ENCODE peak calls at places on chromosomes 2 and 18, in eight cellular contexts. One of them, this sample, is unnamed.

GRCh38 chr2:46179037-46179621 is 118.1 kb upstream of the EPAS1 start:
- DNase-seq in omental fat pad: no peak
- DNase-seq in esophagus squamous epithelium: no peak
- DNase-seq in stomach: peak; percentile 33
- DNase-seq in A549: peak; percentile 26
- DNase-seq in fibroblast of pulmonary artery: peak; percentile 99
- DNase-seq in suprapubic skin: no peak
- DNase-seq in ovary: peak; percentile 79
- DNase-seq in this sample: peak; percentile 36

GRCh38 chr2:172928754-172929153 is 146.9 kb upstream of the MAP3K20 start:
- DNase-seq in omental fat pad: no peak
- DNase-seq in suprapubic skin: no peak
- DNase-seq in ovary: peak; percentile 27
- DNase-seq in fibroblast of pulmonary artery: peak; percentile 87
- DNase-seq in stomach: no peak
- DNase-seq in esophagus squamous epithelium: no peak
- DNase-seq in A549: no peak
- DNase-seq in this sample: no peak

GRCh38 chr2:72788756-72789155 is 37.1 kb downstream of the EXOC6B start:
- DNase-seq in stomach: no peak
- DNase-seq in ovary: no peak
- DNase-seq in esophagus squamous epithelium: no peak
- DNase-seq in fibroblast of pulmonary artery: peak; percentile 65
- DNase-seq in omental fat pad: no peak
- DNase-seq in A549: peak; percentile 17
- DNase-seq in suprapubic skin: no peak
- DNase-seq in this sample: no peak

GRCh38 chr2:109171444-109172334 is 42.7 kb downstream of the SH3RF3 start:
- DNase-seq in omental fat pad: no peak
- DNase-seq in A549: peak; percentile 16
- DNase-seq in ovary: peak; percentile 71
- DNase-seq in esophagus squamous epithelium: no peak
- DNase-seq in stomach: peak; percentile 36
- DNase-seq in suprapubic skin: peak; percentile 86
- DNase-seq in fibroblast of pulmonary artery: peak; percentile 92
- DNase-seq in this sample: no peak

GRCh38 chr2:233084488-233084887 is 24.3 kb downstream of the INPP5D start:
- DNase-seq in ovary: peak; percentile 28
- DNase-seq in omental fat pad: no peak
- DNase-seq in esophagus squamous epithelium: no peak
- DNase-seq in stomach: peak; percentile 56
- DNase-seq in fibroblast of pulmonary artery: peak; percentile 44
- DNase-seq in suprapubic skin: peak; percentile 78
- DNase-seq in A549: no peak
- DNase-seq in this sample: no peak

GRCh38 chr2:204104821-204105220 is 168.3 kb downstream of the ICOS start:
- DNase-seq in omental fat pad: no peak
- DNase-seq in fibroblast of pulmonary artery: no peak
- DNase-seq in stomach: no peak
- DNase-seq in A549: no peak
- DNase-seq in ovary: no peak
- DNase-seq in suprapubic skin: no peak
- DNase-seq in esophagus squamous epithelium: no peak
- DNase-seq in this sample: no peak

GRCh38 chr2:26598336-26599006 is 42.7 kb downstream of the CIB4 start:
- DNase-seq in suprapubic skin: no peak
- DNase-seq in A549: no peak
- DNase-seq in omental fat pad: no peak
- DNase-seq in ovary: no peak
- DNase-seq in esophagus squamous epithelium: no peak
- DNase-seq in fibroblast of pulmonary artery: no peak
- DNase-seq in stomach: peak; percentile 17
- DNase-seq in this sample: no peak

GRCh38 chr2:104656496-104657310 is 197.2 kb upstream of the POU3F3 start:
- DNase-seq in fibroblast of pulmonary artery: no peak
- DNase-seq in stomach: no peak
- DNase-seq in A549: no peak
- DNase-seq in suprapubic skin: no peak
- DNase-seq in omental fat pad: no peak
- DNase-seq in ovary: no peak
- DNase-seq in esophagus squamous epithelium: no peak
- DNase-seq in this sample: no peak

GRCh38 chr2:74009577-74009976 is 24.9 kb downstream of the TET3 start:
- DNase-seq in omental fat pad: no peak
- DNase-seq in suprapubic skin: no peak
- DNase-seq in ovary: no peak
- DNase-seq in fibroblast of pulmonary artery: no peak
- DNase-seq in esophagus squamous epithelium: no peak
- DNase-seq in A549: no peak
- DNase-seq in stomach: no peak
- DNase-seq in this sample: no peak

GRCh38 chr2:66854304-66854703 is 419.4 kb downstream of the MEIS1 start:
- DNase-seq in A549: no peak
- DNase-seq in ovary: no peak
- DNase-seq in fibroblast of pulmonary artery: no peak
- DNase-seq in esophagus squamous epithelium: no peak
- DNase-seq in stomach: no peak
- DNase-seq in suprapubic skin: no peak
- DNase-seq in omental fat pad: no peak
- DNase-seq in this sample: no peak

GRCh38 chr18:56995579-56996194 is 151.2 kb upstream of the BOD1L2 start:
- DNase-seq in A549: no peak
- DNase-seq in suprapubic skin: no peak
- DNase-seq in esophagus squamous epithelium: no peak
- DNase-seq in fibroblast of pulmonary artery: no peak
- DNase-seq in ovary: no peak
- DNase-seq in stomach: no peak
- DNase-seq in omental fat pad: no peak
- DNase-seq in this sample: no peak

GRCh38 chr2:70988151-70988550 is 6.5 kb downstream of the TEX261 start:
- DNase-seq in suprapubic skin: peak; percentile 52
- DNase-seq in stomach: no peak
- DNase-seq in ovary: no peak
- DNase-seq in A549: no peak
- DNase-seq in omental fat pad: no peak
- DNase-seq in fibroblast of pulmonary artery: no peak
- DNase-seq in esophagus squamous epithelium: no peak
- DNase-seq in this sample: no peak

GRCh38 chr18:47418746-47419145 is 167.3 kb upstream of the SKOR2 start:
- DNase-seq in omental fat pad: no peak
- DNase-seq in suprapubic skin: no peak
- DNase-seq in ovary: no peak
- DNase-seq in fibroblast of pulmonary artery: no peak
- DNase-seq in esophagus squamous epithelium: no peak
- DNase-seq in stomach: no peak
- DNase-seq in A549: no peak
- DNase-seq in this sample: no peak

GRCh38 chr2:18883626-18884456 is 294.5 kb upstream of the NT5C1B start:
- DNase-seq in A549: peak; percentile 46
- DNase-seq in omental fat pad: no peak
- DNase-seq in esophagus squamous epithelium: no peak
- DNase-seq in ovary: no peak
- DNase-seq in fibroblast of pulmonary artery: peak; percentile 62
- DNase-seq in suprapubic skin: no peak
- DNase-seq in stomach: no peak
- DNase-seq in this sample: no peak

GRCh38 chr2:205188516-205189138 is 493.7 kb upstream of the NRP2 start:
- DNase-seq in ovary: peak; percentile 87
- DNase-seq in stomach: no peak
- DNase-seq in A549: peak; percentile 16
- DNase-seq in omental fat pad: no peak
- DNase-seq in esophagus squamous epithelium: no peak
- DNase-seq in fibroblast of pulmonary artery: peak; percentile 96
- DNase-seq in suprapubic skin: peak; percentile 73
- DNase-seq in this sample: no peak

GRCh38 chr18:57970356-57971095 is 73.5 kb upstream of the NEDD4L start:
- DNase-seq in stomach: no peak
- DNase-seq in omental fat pad: no peak
- DNase-seq in ovary: no peak
- DNase-seq in fibroblast of pulmonary artery: no peak
- DNase-seq in esophagus squamous epithelium: no peak
- DNase-seq in suprapubic skin: no peak
- DNase-seq in A549: peak; percentile 27
- DNase-seq in this sample: no peak

GRCh38 chr18:11224166-11224565 is 74.8 kb upstream of the PIEZO2 start:
- DNase-seq in A549: no peak
- DNase-seq in omental fat pad: no peak
- DNase-seq in esophagus squamous epithelium: no peak
- DNase-seq in fibroblast of pulmonary artery: no peak
- DNase-seq in stomach: no peak
- DNase-seq in ovary: no peak
- DNase-seq in suprapubic skin: no peak
- DNase-seq in this sample: no peak

GRCh38 chr2:169158874-169159273 is 89.5 kb downstream of the DHRS9 start:
- DNase-seq in A549: no peak
- DNase-seq in ovary: no peak
- DNase-seq in fibroblast of pulmonary artery: no peak
- DNase-seq in stomach: no peak
- DNase-seq in suprapubic skin: no peak
- DNase-seq in esophagus squamous epithelium: no peak
- DNase-seq in omental fat pad: no peak
- DNase-seq in this sample: no peak

GRCh38 chr2:88691339-88692183 is at the start of gene RPIA:
- DNase-seq in ovary: peak; percentile 99
- DNase-seq in esophagus squamous epithelium: peak; percentile 89
- DNase-seq in suprapubic skin: peak; percentile 99
- DNase-seq in omental fat pad: peak; percentile 94
- DNase-seq in stomach: peak; percentile 99
- DNase-seq in fibroblast of pulmonary artery: peak; percentile 99
- DNase-seq in A549: peak; percentile 99
- DNase-seq in this sample: peak; percentile 96
- TF ChIP-seq CTCF in ovary: peak; percentile 74
- TF ChIP-seq CTCF in esophagus squamous epithelium: peak; percentile 27
- TF ChIP-seq CTCF in suprapubic skin: peak; percentile 11
- TF ChIP-seq CTCF in omental fat pad: no peak
- TF ChIP-seq CTCF in stomach: peak; percentile 63
- TF ChIP-seq CTCF in fibroblast of pulmonary artery: peak; percentile 37
- TF ChIP-seq CTCF in A549: peak; percentile 61
- TF ChIP-seq CTCF in this sample: peak; percentile 60

GRCh38 chr2:190338453-190338852 is 4.9 kb upstream of the INPP1 start:
- DNase-seq in ovary: no peak
- DNase-seq in stomach: no peak
- DNase-seq in fibroblast of pulmonary artery: no peak
- DNase-seq in suprapubic skin: no peak
- DNase-seq in esophagus squamous epithelium: no peak
- DNase-seq in A549: no peak
- DNase-seq in omental fat pad: no peak
- DNase-seq in this sample: no peak
- TF ChIP-seq CTCF in ovary: no peak
- TF ChIP-seq CTCF in stomach: no peak
- TF ChIP-seq CTCF in fibroblast of pulmonary artery: no peak
- TF ChIP-seq CTCF in suprapubic skin: no peak
- TF ChIP-seq CTCF in esophagus squamous epithelium: no peak
- TF ChIP-seq CTCF in A549: peak; percentile 23
- TF ChIP-seq CTCF in omental fat pad: no peak
- TF ChIP-seq CTCF in this sample: peak; percentile 20

GRCh38 chr2:223697316-223697875 is 95.2 kb upstream of the SCG2 start:
- DNase-seq in fibroblast of pulmonary artery: no peak
- DNase-seq in A549: no peak
- DNase-seq in ovary: no peak
- DNase-seq in omental fat pad: no peak
- DNase-seq in esophagus squamous epithelium: no peak
- DNase-seq in stomach: no peak
- DNase-seq in suprapubic skin: no peak
- DNase-seq in this sample: no peak

GRCh38 chr2:223696719-223697118 is 94.6 kb upstream of the SCG2 start:
- DNase-seq in ovary: no peak
- DNase-seq in stomach: no peak
- DNase-seq in omental fat pad: no peak
- DNase-seq in A549: peak; percentile 79
- DNase-seq in fibroblast of pulmonary artery: peak; percentile 24
- DNase-seq in esophagus squamous epithelium: no peak
- DNase-seq in suprapubic skin: no peak
- DNase-seq in this sample: no peak

GRCh38 chr2:223688094-223688835 is 86.1 kb upstream of the SCG2 start:
- DNase-seq in ovary: no peak
- DNase-seq in omental fat pad: no peak
- DNase-seq in A549: no peak
- DNase-seq in fibroblast of pulmonary artery: no peak
- DNase-seq in esophagus squamous epithelium: no peak
- DNase-seq in stomach: no peak
- DNase-seq in suprapubic skin: no peak
- DNase-seq in this sample: no peak

GRCh38 chr2:223697921-223698645 is 95.9 kb upstream of the SCG2 start:
- DNase-seq in A549: peak; percentile 42
- DNase-seq in stomach: no peak
- DNase-seq in ovary: no peak
- DNase-seq in omental fat pad: no peak
- DNase-seq in fibroblast of pulmonary artery: no peak
- DNase-seq in esophagus squamous epithelium: no peak
- DNase-seq in suprapubic skin: no peak
- DNase-seq in this sample: no peak

DNA sequence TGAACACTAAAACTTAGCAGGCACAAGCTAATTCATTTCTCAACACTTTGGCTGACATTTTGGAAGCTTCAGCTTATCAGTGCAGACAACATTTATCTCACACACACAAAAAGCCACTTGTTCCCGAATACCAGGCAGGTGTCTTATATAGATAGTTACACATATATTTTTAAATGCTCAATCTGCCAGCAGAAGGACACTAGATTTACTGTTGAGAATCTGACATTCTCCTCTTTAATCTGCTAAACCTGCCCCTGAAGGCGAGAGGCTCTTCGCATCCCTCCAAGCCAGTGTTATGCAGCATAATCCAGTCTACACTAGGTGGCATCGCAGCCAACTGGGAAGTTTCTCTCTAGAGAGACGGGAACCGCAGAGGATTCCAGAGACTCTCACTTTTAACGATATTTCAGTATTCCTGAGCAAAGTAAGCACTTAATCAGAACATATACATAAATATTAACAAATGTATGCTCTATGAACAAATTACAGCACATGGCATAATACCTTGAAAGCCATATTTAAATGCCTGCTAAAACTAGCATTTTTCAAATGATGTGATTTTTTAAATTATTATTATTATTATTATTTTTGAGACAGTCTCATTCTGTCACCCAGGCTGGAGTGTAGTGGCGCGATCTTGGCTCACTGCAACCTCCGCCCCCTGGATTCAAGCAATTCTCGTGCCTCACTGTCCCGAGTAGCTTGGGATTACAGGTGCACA is 90.2 kb upstream of the SCG2 start:
- DNase-seq in esophagus squamous epithelium: no peak
- DNase-seq in A549: peak; percentile 76
- DNase-seq in fibroblast of pulmonary artery: peak; percentile 78
- DNase-seq in ovary: peak; percentile 52
- DNase-seq in suprapubic skin: no peak
- DNase-seq in omental fat pad: no peak
- DNase-seq in stomach: peak; percentile 46
- DNase-seq in this sample: no peak
- TF ChIP-seq CTCF in esophagus squamous epithelium: peak; percentile 18
- TF ChIP-seq CTCF in A549: peak; percentile 89
- TF ChIP-seq CTCF in fibroblast of pulmonary artery: peak; percentile 88
- TF ChIP-seq CTCF in ovary: peak; percentile 28
- TF ChIP-seq CTCF in suprapubic skin: no peak
- TF ChIP-seq CTCF in omental fat pad: no peak
- TF ChIP-seq CTCF in stomach: peak; percentile 28
- TF ChIP-seq CTCF in this sample: peak; percentile 50

DNA sequence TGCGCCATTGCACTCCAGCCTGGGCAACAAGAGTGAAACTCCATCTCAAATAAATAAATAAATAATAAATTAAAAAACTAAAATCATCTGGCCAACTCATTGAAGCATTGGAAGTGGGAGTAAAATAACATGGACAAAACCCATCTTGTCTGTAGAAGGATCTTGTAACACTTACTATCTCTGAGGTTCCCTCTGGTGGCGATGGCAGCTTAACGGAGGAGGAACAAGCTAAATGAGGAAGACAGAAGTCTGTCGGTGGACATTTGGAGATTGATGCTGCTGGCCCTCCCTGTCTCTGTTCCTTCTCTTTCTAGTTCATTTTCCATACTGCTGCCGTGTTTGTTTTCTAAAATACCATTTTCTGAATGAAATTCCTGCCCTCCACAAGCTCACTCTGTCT is 43.4 kb downstream of the ZCCHC2 start:
- DNase-seq in omental fat pad: no peak
- DNase-seq in A549: peak; percentile 42
- DNase-seq in fibroblast of pulmonary artery: peak; percentile 30
- DNase-seq in stomach: peak; percentile 43
- DNase-seq in esophagus squamous epithelium: no peak
- DNase-seq in suprapubic skin: no peak
- DNase-seq in ovary: no peak
- DNase-seq in this sample: no peak
- TF ChIP-seq CTCF in omental fat pad: no peak
- TF ChIP-seq CTCF in A549: peak; percentile 11
- TF ChIP-seq CTCF in fibroblast of pulmonary artery: peak; percentile 18
- TF ChIP-seq CTCF in stomach: no peak
- TF ChIP-seq CTCF in esophagus squamous epithelium: no peak
- TF ChIP-seq CTCF in suprapubic skin: no peak
- TF ChIP-seq CTCF in ovary: no peak
- TF ChIP-seq CTCF in this sample: no peak

This sample was measured in GM13977.